ENCODE peak calls at places on chromosome 9, in six cellular contexts. Q is cardiac septum; U is DMS79 treated with DMSO at 0.1 percent for 48 hours; S is C1 segment of cervical spinal cord; E is choroid plexus epithelial cell; L is naive thymus-derived CD8-positive, alpha-beta T cell. O is an unnamed sample.

GRCh38 chr9:137697832-137698231 is 79.0 kb downstream of the EHMT1 start:
- DNase-seq in Q (no peak), U (no peak), S (no peak), E (no peak), L (no peak), O (no peak)

GRCh38 chr9:36891341-36891811 is 142.7 kb downstream of the PAX5 start:
- DNase-seq in Q (peak; percentile 10), L (no peak), S (no peak), E (no peak), U (no peak), O (no peak)

GRCh38 chr9:132356276-132356924 is 1.6 kb upstream of the SETX start:
- DNase-seq in U (no peak), L (no peak), Q (no peak), S (no peak), E (no peak), O (no peak)

GRCh38 chr9:134233022-134233421 is 68.7 kb upstream of the RNU6ATAC start:
- DNase-seq in S (peak; percentile 8), L (no peak), Q (no peak), U (no peak), E (no peak), O (no peak)

GRCh38 chr9:36839131-36839885 is 194.8 kb downstream of the PAX5 start:
- DNase-seq in U (no peak), Q (no peak), L (no peak), S (no peak), E (no peak), O (no peak)

GRCh38 chr9:20022410-20022809 is 233.6 kb upstream of the SLC24A2 start:
- DNase-seq in S (no peak), E (peak; percentile 72), U (no peak), Q (no peak), L (no peak), O (no peak)

GRCh38 chr9:1490341-1491115 is 440.4 kb downstream of the DMRT2 start:
- DNase-seq in L (no peak), S (no peak), U (no peak), E (no peak), Q (no peak), O (no peak)

GRCh38 chr9:76808636-76809035 is 44.4 kb downstream of the PCA3 start:
- DNase-seq in U (no peak), L (no peak), E (no peak), S (no peak), Q (no peak), O (no peak)

GRCh38 chr9:125476645-125477044 is 215.0 kb downstream of the GAPVD1 start:
- DNase-seq in S (no peak), E (no peak), U (no peak), Q (no peak), L (no peak), O (no peak)

GRCh38 chr9:27548055-27548741 is 18.6 kb upstream of the MOB3B start:
- DNase-seq in U (peak; percentile 25), L (no peak), S (no peak), E (peak; percentile 73), Q (no peak), O (no peak)

GRCh38 chr9:70036641-70037040 is 7.0 kb upstream of the MAMDC2 start:
- DNase-seq in S (no peak), Q (no peak), U (no peak), E (no peak), L (no peak), O (no peak)

GRCh38 chr9:114507726-114508125 is 2.5 kb upstream of the WHRN start:
- DNase-seq in S (no peak), U (peak; percentile 61), Q (no peak), L (no peak), E (peak; percentile 67), O (peak; percentile 44)

GRCh38 chr9:128061305-128061704 is 5.8 kb downstream of the NAIF1 start:
- DNase-seq in Q (no peak), E (no peak), L (no peak), U (no peak), S (no peak), O (no peak)

GRCh38 chr9:128072144-128073021 is 4.4 kb downstream of the SLC25A25 start:
- DNase-seq in L (peak; percentile 44), U (peak; percentile 83), E (peak; percentile 80), Q (peak; percentile 81), S (peak; percentile 55), O (peak; percentile 63)

GRCh38 chr9:137057545-137057944 is 3.7 kb upstream of the ENTPD2 start:
- DNase-seq in L (no peak), S (no peak), Q (no peak), U (peak; percentile 65), E (no peak), O (no peak)

GRCh38 chr9:121736147-121736721 is 84.8 kb downstream of the DAB2IP start:
- DNase-seq in L (no peak), U (no peak), S (no peak), Q (peak; percentile 88), E (peak; percentile 22), O (peak; percentile 69)

GRCh38 chr9:137987244-137988030 is 109.9 kb downstream of the CACNA1B start:
- DNase-seq in L (no peak), Q (peak; percentile 57), U (no peak), S (no peak), E (no peak), O (no peak)

GRCh38 chr9:86434039-86434726 is 80.0 kb upstream of the TUT7 start:
- DNase-seq in S (no peak), E (peak; percentile 90), Q (no peak), U (peak; percentile 8), L (no peak), O (no peak)

GRCh38 chr9:80028501-80028900 is 456.7 kb downstream of the TLE4 start:
- DNase-seq in S (no peak), L (no peak), E (no peak), Q (no peak), U (no peak), O (no peak)

GRCh38 chr9:78954286-78954685 is 617.5 kb upstream of the TLE4 start:
- DNase-seq in U (no peak), E (peak; percentile 79), S (no peak), Q (no peak), L (no peak), O (no peak)

GRCh38 chr9:35164711-35165110 is 2.9 kb downstream of the UNC13B start:
- DNase-seq in Q (no peak), S (no peak), U (no peak), E (peak; percentile 70), L (no peak), O (no peak)

GRCh38 chr9:109313351-109313750 is 7.5 kb downstream of the EPB41L4B start:
- DNase-seq in U (no peak), Q (no peak), E (no peak), L (no peak), S (no peak), O (no peak)

GRCh38 chr9:93555370-93555769 is 21.0 kb upstream of the PHF2 start:
- DNase-seq in U (no peak), S (no peak), Q (no peak), E (no peak), L (no peak), O (no peak)

GRCh38 chr9:36144322-36145206 is 8.0 kb downstream of the GLIPR2 start:
- DNase-seq in L (no peak), U (no peak), Q (peak; percentile 78), E (no peak), S (no peak), O (no peak)

GRCh38 chr9:36163840-36164175 is 5.4 kb upstream of the CCIN start:
- DNase-seq in U (no peak), Q (no peak), S (no peak), E (peak; percentile 56), L (no peak), O (peak; percentile 11)